ENCODE peak calls at places on chromosomes 5 and 9, in four cellular contexts. One of them, this sample, is unnamed.
A peak's percentile ranks its signal among the peaks of the same experiment; 100 is the strongest.

GRCh38 chr5:31585519-31586270 is 53.2 kb upstream of the PDZD2 start:
- DNase-seq in CD4-positive, alpha-beta T cell: no peak
- DNase-seq in aorta: no peak
- DNase-seq in A549: no peak
- DNase-seq in this sample: no peak

GRCh38 chr9:99411068-99411467 is 189.0 kb downstream of the SEC61B start:
- DNase-seq in CD4-positive, alpha-beta T cell: no peak
- DNase-seq in aorta: no peak
- DNase-seq in A549: no peak
- DNase-seq in this sample: no peak

GRCh38 chr5:35863159-35863558 is 6.5 kb downstream of the IL7R start:
- DNase-seq in CD4-positive, alpha-beta T cell: no peak
- DNase-seq in aorta: no peak
- DNase-seq in A549: no peak
- DNase-seq in this sample: no peak

GRCh38 chr5:40240111-40240510 is 439.6 kb upstream of the PTGER4 start:
- DNase-seq in CD4-positive, alpha-beta T cell: no peak
- DNase-seq in aorta: no peak
- DNase-seq in A549: peak; percentile 12
- DNase-seq in this sample: no peak

GRCh38 chr5:149166128-149166527 is 24.8 kb downstream of the ABLIM3 start:
- DNase-seq in CD4-positive, alpha-beta T cell: no peak
- DNase-seq in aorta: peak; percentile 44
- DNase-seq in A549: no peak
- DNase-seq in this sample: no peak

GRCh38 chr5:114988096-114988495 is 181.6 kb downstream of the TRIM36 start:
- DNase-seq in CD4-positive, alpha-beta T cell: no peak
- DNase-seq in aorta: no peak
- DNase-seq in A549: no peak
- DNase-seq in this sample: no peak

GRCh38 chr9:95857122-95857521 is 18.4 kb upstream of the ERCC6L2 start:
- DNase-seq in CD4-positive, alpha-beta T cell: no peak
- DNase-seq in aorta: no peak
- DNase-seq in A549: peak; percentile 19
- DNase-seq in this sample: no peak

GRCh38 chr5:119347996-119348395 is 7.8 kb upstream of the TNFAIP8 start:
- DNase-seq in CD4-positive, alpha-beta T cell: no peak
- DNase-seq in aorta: no peak
- DNase-seq in A549: no peak
- DNase-seq in this sample: no peak

GRCh38 chr5:143182901-143183820 is 220.3 kb downstream of the NR3C1 start:
- DNase-seq in CD4-positive, alpha-beta T cell: no peak
- DNase-seq in aorta: peak; percentile 56
- DNase-seq in A549: peak; percentile 23
- DNase-seq in this sample: peak; percentile 18

GRCh38 chr9:34653131-34653530 is 1.1 kb downstream of the IL11RA start:
- DNase-seq in CD4-positive, alpha-beta T cell: no peak
- DNase-seq in aorta: peak; percentile 68
- DNase-seq in A549: no peak
- DNase-seq in this sample: no peak

GRCh38 chr9:684950-685340 is 156.6 kb upstream of the DMRT1 start:
- DNase-seq in CD4-positive, alpha-beta T cell: no peak
- DNase-seq in aorta: no peak
- DNase-seq in A549: no peak
- DNase-seq in this sample: no peak

GRCh38 chr5:126360467-126360866 is 62.7 kb upstream of the GRAMD2B start:
- DNase-seq in CD4-positive, alpha-beta T cell: no peak
- DNase-seq in aorta: no peak
- DNase-seq in A549: no peak
- DNase-seq in this sample: no peak

GRCh38 chr5:76190356-76190755 is 107.2 kb downstream of the SV2C start:
- DNase-seq in CD4-positive, alpha-beta T cell: no peak
- DNase-seq in aorta: no peak
- DNase-seq in A549: no peak
- DNase-seq in this sample: no peak

GRCh38 chr9:121620777-121621437 is 30.5 kb upstream of the DAB2IP start:
- DNase-seq in CD4-positive, alpha-beta T cell: no peak
- DNase-seq in aorta: no peak
- DNase-seq in A549: peak; percentile 56
- DNase-seq in this sample: no peak

GRCh38 chr9:8738953-8739352 is 939.4 kb upstream of the DMAC1 start:
- DNase-seq in CD4-positive, alpha-beta T cell: no peak
- DNase-seq in aorta: no peak
- DNase-seq in A549: no peak
- DNase-seq in this sample: no peak

GRCh38 chr9:77846957-77847574 is 184.5 kb downstream of the GNAQ start:
- DNase-seq in CD4-positive, alpha-beta T cell: no peak
- DNase-seq in aorta: peak; percentile 66
- DNase-seq in A549: no peak
- DNase-seq in this sample: no peak

GRCh38 chr9:137077758-137078693 is 709 bp downstream of the UAP1L1 start:
- DNase-seq in CD4-positive, alpha-beta T cell: peak; percentile 17
- DNase-seq in aorta: peak; percentile 69
- DNase-seq in A549: no peak
- DNase-seq in this sample: no peak

GRCh38 chr9:2621678-2622360 is at the start of gene VLDLR:
- DNase-seq in CD4-positive, alpha-beta T cell: no peak
- DNase-seq in aorta: peak; percentile 67
- DNase-seq in A549: peak; percentile 38
- DNase-seq in this sample: peak; percentile 91

GRCh38 chr5:55467862-55468551 is 66.8 kb downstream of the PLPP1 start:
- DNase-seq in CD4-positive, alpha-beta T cell: no peak
- DNase-seq in aorta: no peak
- DNase-seq in A549: no peak
- DNase-seq in this sample: peak; percentile 28

GRCh38 chr9:115590016-115590415 is 472.1 kb upstream of the TNC start:
- DNase-seq in CD4-positive, alpha-beta T cell: no peak
- DNase-seq in aorta: peak; percentile 47
- DNase-seq in A549: peak; percentile 77
- DNase-seq in this sample: no peak

GRCh38 chr5:57539281-57539701 is 56.7 kb upstream of the ACTBL2 start:
- DNase-seq in CD4-positive, alpha-beta T cell: no peak
- DNase-seq in aorta: no peak
- DNase-seq in A549: no peak
- DNase-seq in this sample: no peak

GRCh38 chr9:26058111-26058895 is 380.1 kb upstream of the TUSC1 start:
- DNase-seq in CD4-positive, alpha-beta T cell: no peak
- DNase-seq in aorta: no peak
- DNase-seq in A549: no peak
- DNase-seq in this sample: no peak

GRCh38 chr9:81605154-81605670 is 84.1 kb downstream of the TLE1 start:
- DNase-seq in CD4-positive, alpha-beta T cell: no peak
- DNase-seq in aorta: no peak
- DNase-seq in A549: no peak
- DNase-seq in this sample: no peak

GRCh38 chr5:156479864-156480263 is 152.9 kb downstream of the SGCD start:
- DNase-seq in CD4-positive, alpha-beta T cell: no peak
- DNase-seq in aorta: no peak
- DNase-seq in A549: peak; percentile 16
- DNase-seq in this sample: no peak

GRCh38 chr5:142757564-142757963 is 12.6 kb upstream of the ARHGAP26 start:
- DNase-seq in CD4-positive, alpha-beta T cell: no peak
- DNase-seq in aorta: no peak
- DNase-seq in A549: no peak
- DNase-seq in this sample: no peak

GRCh38 chr5:176772271-176773210 is 37.8 kb upstream of the UNC5A start:
- DNase-seq in CD4-positive, alpha-beta T cell: no peak
- DNase-seq in aorta: no peak
- DNase-seq in A549: no peak
- DNase-seq in this sample: no peak

GRCh38 chr5:73378070-73378469 is 70.5 kb downstream of the FOXD1 start:
- DNase-seq in CD4-positive, alpha-beta T cell: no peak
- DNase-seq in aorta: no peak
- DNase-seq in A549: no peak
- DNase-seq in this sample: no peak

DNA sequence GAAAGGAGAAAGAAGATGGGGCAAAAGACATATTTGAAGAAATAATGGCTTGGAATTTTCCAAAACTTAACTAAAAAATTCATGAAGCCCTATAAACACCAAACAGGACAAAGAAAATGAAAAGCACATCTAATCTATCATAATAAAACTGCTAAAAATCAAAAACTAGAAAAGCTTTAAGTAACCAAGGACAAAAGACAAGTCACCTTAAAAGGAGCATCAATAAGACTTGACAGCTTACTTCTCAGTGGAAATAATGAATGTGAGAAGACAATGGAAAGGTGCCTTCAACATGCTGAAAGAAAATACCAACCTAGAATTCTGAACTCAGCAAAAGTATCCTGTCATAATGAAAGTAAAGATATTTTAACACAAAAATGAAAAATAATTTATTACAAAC is 27.0 kb downstream of the GTF3C4 start:
- DNase-seq in CD4-positive, alpha-beta T cell: no peak
- DNase-seq in aorta: no peak
- DNase-seq in A549: peak; percentile 21
- DNase-seq in this sample: no peak
- H3K9me3 ChIP-seq in CD4-positive, alpha-beta T cell: peaks cover 28% of the 10 kb centered on the region
- H3K9me3 ChIP-seq in aorta: no peaks in the 10 kb centered on the region
- H3K9me3 ChIP-seq in A549: peaks cover 55% of the 10 kb centered on the region
- H3K9me3 ChIP-seq in this sample: no peaks in the 10 kb centered on the region

GRCh38 chr9:24708808-24709207 is 163.1 kb upstream of the IZUMO3 start:
- DNase-seq in CD4-positive, alpha-beta T cell: no peak
- DNase-seq in aorta: no peak
- DNase-seq in A549: no peak
- DNase-seq in this sample: no peak

GRCh38 chr9:24712190-24712589 is 166.5 kb upstream of the IZUMO3 start:
- DNase-seq in CD4-positive, alpha-beta T cell: no peak
- DNase-seq in aorta: no peak
- DNase-seq in A549: no peak
- DNase-seq in this sample: no peak
- H3K9me3 ChIP-seq in CD4-positive, alpha-beta T cell: no peaks in the 10 kb centered on the region
- H3K9me3 ChIP-seq in aorta: no peaks in the 10 kb centered on the region
- H3K9me3 ChIP-seq in A549: no peaks in the 10 kb centered on the region
- H3K9me3 ChIP-seq in this sample: no peaks in the 10 kb centered on the region

GRCh38 chr5:3032513-3032912 is 281.0 kb upstream of the IRX2 start:
- DNase-seq in CD4-positive, alpha-beta T cell: no peak
- DNase-seq in aorta: no peak
- DNase-seq in A549: no peak
- DNase-seq in this sample: no peak
- H3K9me3 ChIP-seq in CD4-positive, alpha-beta T cell: no peaks in the 10 kb centered on the region
- H3K9me3 ChIP-seq in aorta: no peaks in the 10 kb centered on the region
- H3K9me3 ChIP-seq in A549: no peaks in the 10 kb centered on the region
- H3K9me3 ChIP-seq in this sample: no peaks in the 10 kb centered on the region

GRCh38 chr5:141182248-141182647 is at the start of gene PCDHB16:
- DNase-seq in CD4-positive, alpha-beta T cell: no peak
- DNase-seq in aorta: no peak
- DNase-seq in A549: peak; percentile 24
- DNase-seq in this sample: no peak
- H3K9me3 ChIP-seq in CD4-positive, alpha-beta T cell: peaks cover 17% of the 10 kb centered on the region
- H3K9me3 ChIP-seq in aorta: peaks cover 26% of the 10 kb centered on the region
- H3K9me3 ChIP-seq in A549: peaks cover 9% of the 10 kb centered on the region
- H3K9me3 ChIP-seq in this sample: peaks cover 4% of the 10 kb centered on the region

GRCh38 chr5:141392429-141393198 is at the start of gene PCDHGA8:
- DNase-seq in CD4-positive, alpha-beta T cell: no peak
- DNase-seq in aorta: no peak
- DNase-seq in A549: peak; percentile 27
- DNase-seq in this sample: no peak
- H3K9me3 ChIP-seq in CD4-positive, alpha-beta T cell: peaks cover 49% of the 10 kb centered on the region
- H3K9me3 ChIP-seq in aorta: peaks cover 34% of the 10 kb centered on the region
- H3K9me3 ChIP-seq in A549: peaks cover 68% of the 10 kb centered on the region
- H3K9me3 ChIP-seq in this sample: peaks cover 34% of the 10 kb centered on the region

DNA sequence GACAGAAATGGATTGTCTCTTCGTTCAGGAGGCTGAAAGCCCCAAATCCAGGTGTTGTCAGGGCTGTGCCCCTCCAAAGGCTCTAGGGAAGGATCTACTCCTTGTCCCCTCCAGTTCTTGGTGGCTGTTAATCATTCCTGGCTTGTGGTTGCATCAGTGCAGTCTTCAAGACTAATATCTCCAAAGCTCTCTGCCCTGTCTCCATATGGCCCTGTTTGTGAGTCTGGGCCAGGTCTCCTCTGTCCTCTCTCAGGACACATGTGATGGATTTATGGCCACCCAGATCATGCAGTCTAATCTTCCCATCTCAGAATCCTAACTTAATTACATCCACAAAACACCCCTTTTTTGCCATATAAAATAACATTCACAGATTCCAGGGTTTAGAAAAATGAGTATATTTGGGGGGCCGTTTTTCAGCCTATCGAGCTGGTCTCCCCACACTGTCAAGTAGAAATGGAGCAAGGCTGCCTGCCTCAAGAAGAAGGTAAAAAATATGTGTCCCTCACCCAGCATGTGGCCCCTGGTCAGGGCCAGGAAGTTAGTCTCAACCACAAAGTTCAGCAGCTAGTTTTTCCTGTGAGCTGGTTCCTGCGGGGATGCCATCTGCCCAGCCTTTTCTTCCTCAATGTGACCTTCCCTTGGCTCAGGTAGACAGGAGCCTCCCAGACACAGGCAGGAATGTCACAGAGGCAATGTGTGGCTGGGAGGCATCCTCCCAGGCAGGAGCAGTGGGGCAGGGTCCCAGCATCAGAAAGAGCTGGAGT is 509.4 kb downstream of the IRX1 start:
- DNase-seq in CD4-positive, alpha-beta T cell: no peak
- DNase-seq in aorta: no peak
- DNase-seq in A549: no peak
- DNase-seq in this sample: no peak
- H3K9me3 ChIP-seq in CD4-positive, alpha-beta T cell: no peaks in the 10 kb centered on the region
- H3K9me3 ChIP-seq in aorta: no peaks in the 10 kb centered on the region
- H3K9me3 ChIP-seq in A549: no peaks in the 10 kb centered on the region
- H3K9me3 ChIP-seq in this sample: no peaks in the 10 kb centered on the region

GRCh38 chr5:178883815-178884430 is 11.8 kb upstream of the ZFP2 start:
- DNase-seq in CD4-positive, alpha-beta T cell: no peak
- DNase-seq in aorta: no peak
- DNase-seq in A549: no peak
- DNase-seq in this sample: no peak
- H3K9me3 ChIP-seq in CD4-positive, alpha-beta T cell: peaks cover 94% of the 10 kb centered on the region
- H3K9me3 ChIP-seq in aorta: peaks cover 20% of the 10 kb centered on the region
- H3K9me3 ChIP-seq in A549: peaks cover 95% of the 10 kb centered on the region
- H3K9me3 ChIP-seq in this sample: peaks cover 19% of the 10 kb centered on the region

DNA sequence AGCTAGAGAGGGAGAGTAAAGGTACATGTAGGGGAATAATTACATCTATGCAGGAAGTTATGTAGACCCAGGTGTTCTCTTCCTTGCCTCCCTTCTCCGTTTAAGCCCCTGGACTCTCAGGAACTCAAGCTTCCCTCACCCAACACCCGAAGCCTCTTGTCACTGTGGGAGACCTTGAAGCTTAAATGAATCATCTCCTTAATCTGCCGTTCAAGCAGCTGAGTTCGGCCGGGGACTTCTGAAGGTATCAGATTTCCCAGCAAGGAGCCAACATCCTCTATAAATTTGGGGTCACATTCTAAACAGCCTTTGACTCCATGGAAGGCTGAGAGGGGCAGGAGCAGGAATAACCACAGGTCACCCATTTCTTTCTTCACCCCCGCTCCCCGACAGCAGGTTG is 412 bp downstream of the IZUMO3 start:
- DNase-seq in CD4-positive, alpha-beta T cell: no peak
- DNase-seq in aorta: no peak
- DNase-seq in A549: no peak
- DNase-seq in this sample: no peak
- H3K9me3 ChIP-seq in CD4-positive, alpha-beta T cell: peaks cover 3% of the 10 kb centered on the region
- H3K9me3 ChIP-seq in aorta: peaks cover 2% of the 10 kb centered on the region
- H3K9me3 ChIP-seq in A549: peaks cover 8% of the 10 kb centered on the region
- H3K9me3 ChIP-seq in this sample: no peaks in the 10 kb centered on the region